ENCODE peak calls at places on chromosomes 2 and 18, in seven cellular contexts. W is CD8-positive, alpha-beta T cell; O is dorsolateral prefrontal cortex; G is colonic mucosa; L is WERI-Rb-1; P is stomach; N is mammary epithelial cell. H is an unnamed sample.

GRCh38 chr18:75923169-75923568 is 495.7 kb upstream of the SMIM21 start:
- DNase-seq in W (no peak), O (peak; percentile 63), G (no peak), L (no peak), P (no peak), N (peak; percentile 4), H (peak; percentile 89)

GRCh38 chr2:126880825-126881224 is 17.9 kb upstream of the TEX51 start:
- DNase-seq in W (no peak), O (no peak), G (no peak), L (no peak), P (no peak), N (no peak), H (no peak)

GRCh38 chr2:25042321-25043240 is 705 bp downstream of the EFR3B start:
- DNase-seq in W (no peak), O (peak; percentile 66), G (peak; percentile 36), L (peak; percentile 47), P (peak; percentile 38), N (no peak), H (peak; percentile 47)

GRCh38 chr2:15152382-15152781 is 408.8 kb downstream of the NBAS start:
- DNase-seq in W (no peak), O (no peak), G (no peak), L (no peak), P (no peak), N (no peak), H (no peak)

GRCh38 chr2:102286041-102286440 is 25.3 kb upstream of the IL1RL1 start:
- DNase-seq in W (no peak), O (no peak), G (no peak), L (no peak), P (no peak), N (no peak), H (no peak)

GRCh38 chr2:24568492-24568891 is 77.4 kb downstream of the NCOA1 start:
- DNase-seq in W (no peak), O (no peak), G (no peak), L (no peak), P (no peak), N (no peak), H (no peak)

GRCh38 chr2:56741601-56742102 is 557.9 kb downstream of the CCDC85A start:
- DNase-seq in W (no peak), O (no peak), G (no peak), L (no peak), P (no peak), N (peak; percentile 92), H (no peak)

GRCh38 chr2:161122772-161123530 is 37.3 kb upstream of the TANK start:
- DNase-seq in W (no peak), O (no peak), G (peak; percentile 63), L (no peak), P (no peak), N (peak; percentile 81), H (peak; percentile 50)

GRCh38 chr2:172571245-172571644 is 15.4 kb downstream of the PDK1 start:
- DNase-seq in W (no peak), O (no peak), G (no peak), L (no peak), P (no peak), N (no peak), H (no peak)

GRCh38 chr2:63058149-63058741 is 7.6 kb downstream of the OTX1 start:
- DNase-seq in W (no peak), O (no peak), G (no peak), L (peak; percentile 24), P (no peak), N (no peak), H (no peak)

GRCh38 chr2:141260895-141261294 is 869.9 kb downstream of the LRP1B start:
- DNase-seq in W (no peak), O (no peak), G (no peak), L (no peak), P (no peak), N (no peak), H (no peak)

GRCh38 chr2:71452565-71452964 is 796 bp upstream of the DYSF start:
- DNase-seq in W (no peak), O (no peak), G (no peak), L (peak; percentile 72), P (no peak), N (peak; percentile 82), H (peak; percentile 15)

GRCh38 chr2:11008773-11009172 is 97.0 kb downstream of the KCNF1 start:
- DNase-seq in W (no peak), O (no peak), G (no peak), L (no peak), P (no peak), N (no peak), H (no peak)

GRCh38 chr2:182186132-182186735 is 200.6 kb downstream of the PPP1R1C start:
- DNase-seq in W (no peak), O (no peak), G (no peak), L (no peak), P (no peak), N (peak; percentile 17), H (no peak)

GRCh38 chr2:200810252-200810650 is 1.5 kb upstream of the BZW1 start:
- DNase-seq in W (no peak), O (no peak), G (peak; percentile 40), L (no peak), P (peak; percentile 56), N (peak; percentile 31), H (no peak)

GRCh38 chr2:58601017-58601416 is 359.9 kb upstream of the FANCL start:
- DNase-seq in W (no peak), O (no peak), G (no peak), L (no peak), P (no peak), N (peak; percentile 84), H (no peak)

GRCh38 chr2:68225119-68225632 is 27.2 kb downstream of the PPP3R1 start:
- DNase-seq in W (no peak), O (no peak), G (peak; percentile 28), L (peak; percentile 69), P (peak; percentile 31), N (peak; percentile 57), H (peak; percentile 18)

GRCh38 chr2:167942495-167943081 is 304.8 kb downstream of the STK39 start:
- DNase-seq in W (no peak), O (no peak), G (no peak), L (no peak), P (no peak), N (no peak), H (no peak)

GRCh38 chr2:231679906-231680283 is 28.4 kb upstream of the PTMA start:
- DNase-seq in W (no peak), O (no peak), G (no peak), L (peak; percentile 85), P (no peak), N (no peak), H (no peak)

GRCh38 chr2:220034356-220035121 is 407.1 kb downstream of the SLC4A3 start:
- DNase-seq in W (no peak), O (no peak), G (no peak), L (no peak), P (no peak), N (peak; percentile 37), H (no peak)

GRCh38 chr18:36294031-36294430 is 3.5 kb upstream of the FHOD3 start:
- DNase-seq in W (no peak), O (no peak), G (no peak), L (no peak), P (no peak), N (peak; percentile 71), H (no peak)

GRCh38 chr18:36296591-36297418 is 708 bp upstream of the FHOD3 start:
- DNase-seq in W (no peak), O (peak; percentile 83), G (peak; percentile 67), L (peak; percentile 88), P (no peak), N (peak; percentile 57), H (peak; percentile 71)

GRCh38 chr18:36295214-36295613 is 2.3 kb upstream of the FHOD3 start:
- DNase-seq in W (no peak), O (no peak), G (no peak), L (no peak), P (no peak), N (no peak), H (no peak)

GRCh38 chr18:36297419-36298112 is at the start of gene FHOD3:
- DNase-seq in W (no peak), O (peak; percentile 70), G (peak; percentile 46), L (peak; percentile 78), P (peak; percentile 54), N (peak; percentile 52), H (peak; percentile 84)

GRCh38 chr18:36295880-36296301 is 1.6 kb upstream of the FHOD3 start:
- DNase-seq in W (no peak), O (no peak), G (peak; percentile 25), L (peak; percentile 44), P (no peak), N (no peak), H (peak; percentile 30)
- H3K4me3 ChIP-seq in W (no peak overlapping the region), O (peak overlapping the region; percentile 74), G (no peak overlapping the region), L (peak overlapping the region; percentile 67), P (peak overlapping the region; percentile 84), N (no peak overlapping the region), H (no peak overlapping the region)

DNA sequence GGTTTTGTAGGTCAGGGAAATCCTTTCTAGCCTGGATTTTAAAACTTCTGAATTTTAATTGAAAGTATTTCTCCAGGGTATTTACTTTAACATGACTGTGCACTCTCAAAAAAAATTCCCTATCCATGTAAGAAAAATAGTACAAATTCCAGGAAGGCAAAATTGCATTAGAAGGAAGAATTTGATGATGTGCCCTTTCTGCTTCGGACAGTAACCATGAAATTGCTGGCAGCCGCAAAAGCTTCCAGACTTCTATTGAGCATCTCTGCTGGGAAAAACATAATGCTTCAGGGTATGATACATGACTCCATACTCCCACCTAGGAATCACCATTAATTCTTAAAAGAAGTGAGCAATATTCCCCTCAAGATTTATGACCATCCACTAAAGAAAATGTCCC is 17.2 kb upstream of the KLF7 start:
- DNase-seq in W (no peak), O (no peak), G (no peak), L (no peak), P (no peak), N (no peak), H (no peak)
- H3K27ac ChIP-seq in W (no peak overlapping the region), O (no peak overlapping the region), G (no peak overlapping the region), L (no peak overlapping the region), P (no peak overlapping the region), N (no peak overlapping the region), H (no peak overlapping the region)

DNA sequence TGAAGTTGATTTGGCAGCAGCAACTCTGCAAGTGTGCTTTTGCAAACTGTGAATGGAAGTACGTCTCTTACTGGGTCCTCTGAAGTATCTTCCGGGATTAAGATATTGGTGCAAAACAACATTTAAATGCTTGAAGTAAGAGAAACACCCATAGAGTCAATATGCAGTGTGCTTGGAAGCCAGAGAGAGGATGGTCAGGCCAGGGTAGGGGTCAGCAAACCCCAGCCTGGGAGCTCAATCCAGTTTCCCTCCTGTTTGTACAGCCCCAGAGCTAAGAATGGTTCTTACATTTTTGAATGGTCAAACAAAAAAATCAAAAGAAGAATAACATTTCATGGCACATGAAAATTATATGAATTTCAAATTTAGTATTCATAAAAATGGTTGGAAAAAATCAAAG is 13.5 kb downstream of the CCDC68 start:
- DNase-seq in W (no peak), O (no peak), G (no peak), L (no peak), P (no peak), N (no peak), H (no peak)
- H3K4me3 ChIP-seq in W (peak overlapping the region; percentile 70), O (no peak overlapping the region), G (no peak overlapping the region), L (no peak overlapping the region), P (peak overlapping the region; percentile 40), N (no peak overlapping the region), H (no peak overlapping the region)

GRCh38 chr2:188028739-188029138 is 262.9 kb upstream of the GULP1 start:
- DNase-seq in W (no peak), O (no peak), G (no peak), L (no peak), P (no peak), N (no peak), H (no peak)

GRCh38 chr2:188022389-188022788 is 269.3 kb upstream of the GULP1 start:
- DNase-seq in W (no peak), O (no peak), G (no peak), L (no peak), P (no peak), N (no peak), H (no peak)

GRCh38 chr2:188024811-188025210 is 266.9 kb upstream of the GULP1 start:
- DNase-seq in W (no peak), O (no peak), G (no peak), L (no peak), P (no peak), N (no peak), H (no peak)

GRCh38 chr2:188023035-188023434 is 268.6 kb upstream of the GULP1 start:
- DNase-seq in W (no peak), O (no peak), G (no peak), L (no peak), P (no peak), N (no peak), H (no peak)
- H3K27ac ChIP-seq in W (no peak overlapping the region), O (no peak overlapping the region), G (no peak overlapping the region), L (no peak overlapping the region), P (no peak overlapping the region), N (no peak overlapping the region), H (no peak overlapping the region)

H was measured in thyroid gland.